ENCODE peak calls at places on chromosomes 4 and X, in nine cellular contexts. One of them, this sample, is unnamed. For H3K27me3, the result is how much of the 10 kb centered on the place peaks cover.

GRCh38 chr4:113635739-113636437 is 125.7 kb downstream of the CAMK2D start:
- DNase-seq in breast epithelium: no peak
- DNase-seq in right lobe of liver: no peak
- DNase-seq in K562: no peak
- DNase-seq in suprapubic skin: no peak
- DNase-seq in tibial nerve: no peak
- DNase-seq in vagina: no peak
- DNase-seq in ovary: no peak
- DNase-seq in transverse colon: no peak
- DNase-seq in this sample: peak

GRCh38 chr4:173334891-173335754 is 965 bp upstream of the HMGB2 start:
- DNase-seq in breast epithelium: peak
- DNase-seq in right lobe of liver: peak
- DNase-seq in K562: peak
- DNase-seq in suprapubic skin: peak
- DNase-seq in tibial nerve: no peak
- DNase-seq in vagina: no peak
- DNase-seq in ovary: peak
- DNase-seq in transverse colon: peak
- DNase-seq in this sample: peak

GRCh38 chrX:7927259-7928167 is at the start of gene PNPLA4:
- DNase-seq in breast epithelium: peak
- DNase-seq in right lobe of liver: peak
- DNase-seq in K562: peak
- DNase-seq in suprapubic skin: peak
- DNase-seq in tibial nerve: peak
- DNase-seq in vagina: no peak
- DNase-seq in ovary: peak
- DNase-seq in transverse colon: peak
- DNase-seq in this sample: peak

GRCh38 chr4:136524039-136524438 is 1008.3 kb downstream of the PCDH18 start:
- DNase-seq in breast epithelium: no peak
- DNase-seq in right lobe of liver: no peak
- DNase-seq in K562: no peak
- DNase-seq in suprapubic skin: no peak
- DNase-seq in tibial nerve: no peak
- DNase-seq in vagina: no peak
- DNase-seq in ovary: no peak
- DNase-seq in transverse colon: no peak
- DNase-seq in this sample: no peak

GRCh38 chrX:109740076-109740809 is 7.2 kb upstream of the ACSL4 start:
- DNase-seq in breast epithelium: peak
- DNase-seq in right lobe of liver: peak
- DNase-seq in K562: peak
- DNase-seq in suprapubic skin: no peak
- DNase-seq in tibial nerve: peak
- DNase-seq in vagina: no peak
- DNase-seq in ovary: peak
- DNase-seq in transverse colon: no peak
- DNase-seq in this sample: no peak

GRCh38 chrX:10441464-10441863 is 178.9 kb downstream of the MID1 start:
- DNase-seq in breast epithelium: no peak
- DNase-seq in right lobe of liver: no peak
- DNase-seq in K562: no peak
- DNase-seq in suprapubic skin: no peak
- DNase-seq in tibial nerve: no peak
- DNase-seq in vagina: no peak
- DNase-seq in ovary: no peak
- DNase-seq in transverse colon: no peak
- DNase-seq in this sample: no peak

GRCh38 chrX:134631404-134632346 is 26.6 kb downstream of the PLAC1 start:
- DNase-seq in breast epithelium: no peak
- DNase-seq in right lobe of liver: no peak
- DNase-seq in K562: no peak
- DNase-seq in suprapubic skin: no peak
- DNase-seq in tibial nerve: peak
- DNase-seq in vagina: no peak
- DNase-seq in ovary: peak
- DNase-seq in transverse colon: peak
- DNase-seq in this sample: no peak

GRCh38 chrX:40912576-40912975 is 172.7 kb upstream of the USP9X start:
- DNase-seq in breast epithelium: no peak
- DNase-seq in right lobe of liver: no peak
- DNase-seq in K562: no peak
- DNase-seq in suprapubic skin: no peak
- DNase-seq in tibial nerve: no peak
- DNase-seq in vagina: no peak
- DNase-seq in ovary: no peak
- DNase-seq in transverse colon: no peak
- DNase-seq in this sample: no peak

GRCh38 chr4:102518703-102519131 is 17.6 kb downstream of the NFKB1 start:
- DNase-seq in breast epithelium: no peak
- DNase-seq in right lobe of liver: no peak
- DNase-seq in K562: no peak
- DNase-seq in suprapubic skin: no peak
- DNase-seq in tibial nerve: no peak
- DNase-seq in vagina: no peak
- DNase-seq in ovary: no peak
- DNase-seq in transverse colon: no peak
- DNase-seq in this sample: no peak

GRCh38 chrX:53244610-53245009 is 19.6 kb upstream of the KDM5C start:
- DNase-seq in breast epithelium: no peak
- DNase-seq in right lobe of liver: no peak
- DNase-seq in K562: no peak
- DNase-seq in suprapubic skin: no peak
- DNase-seq in tibial nerve: no peak
- DNase-seq in vagina: no peak
- DNase-seq in ovary: no peak
- DNase-seq in transverse colon: no peak
- DNase-seq in this sample: no peak

DNA sequence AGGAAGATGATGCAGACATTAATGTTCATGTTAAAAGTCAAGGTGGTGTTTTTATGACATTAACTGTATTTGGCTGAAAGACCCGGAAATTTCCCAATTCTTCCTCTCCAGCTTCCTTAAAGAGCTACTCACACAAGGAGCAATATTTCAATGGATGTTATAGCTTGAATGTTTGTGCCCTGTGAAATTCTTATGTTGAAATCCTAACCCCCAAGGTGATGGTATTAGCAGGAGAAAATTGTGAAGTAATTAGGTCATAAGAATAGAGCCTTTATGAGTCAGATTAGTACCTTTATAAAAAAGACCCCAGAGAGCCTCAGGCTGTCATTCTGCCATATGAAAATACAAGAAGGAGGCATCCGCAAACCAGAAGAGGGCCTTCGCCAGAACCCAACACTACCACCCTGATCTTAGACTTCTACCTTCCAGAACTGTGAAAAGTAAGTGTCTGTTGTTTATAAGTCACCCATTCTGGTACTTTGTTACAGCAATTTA is 3.6 kb downstream of the TLR1 start:
- DNase-seq in breast epithelium: no peak
- DNase-seq in right lobe of liver: no peak
- DNase-seq in K562: no peak
- DNase-seq in suprapubic skin: no peak
- DNase-seq in tibial nerve: no peak
- DNase-seq in vagina: no peak
- DNase-seq in ovary: no peak
- DNase-seq in transverse colon: no peak
- DNase-seq in this sample: no peak
- TF ChIP-seq POLR2A in breast epithelium: no peak
- TF ChIP-seq POLR2A in right lobe of liver: no peak
- TF ChIP-seq POLR2A in K562: no peak
- TF ChIP-seq POLR2A in suprapubic skin: no peak
- TF ChIP-seq POLR2A in tibial nerve: no peak
- TF ChIP-seq POLR2A in vagina: no peak
- TF ChIP-seq POLR2A in ovary: no peak
- TF ChIP-seq POLR2A in transverse colon: no peak
- TF ChIP-seq POLR2A in this sample: no peak

DNA sequence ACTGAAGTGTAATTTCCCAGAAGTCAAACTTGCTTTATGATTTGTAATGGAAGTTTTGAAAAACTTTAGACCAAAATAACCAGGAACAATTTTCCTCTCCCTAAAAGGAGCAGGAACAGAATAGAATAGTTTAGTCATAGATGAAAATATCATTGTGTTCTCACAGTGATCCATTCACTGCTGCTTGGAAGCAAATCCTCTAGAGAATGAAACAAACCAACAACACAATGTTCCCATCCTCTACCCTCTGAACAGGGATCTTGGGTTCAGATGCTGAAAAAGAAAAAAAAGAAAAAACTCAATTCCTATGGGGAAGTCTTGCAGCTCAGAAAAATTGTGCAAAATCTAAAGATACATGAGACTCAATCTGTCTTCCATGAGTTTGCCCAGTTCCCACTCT is 12.2 kb downstream of the DSPP start:
- DNase-seq in breast epithelium: no peak
- DNase-seq in right lobe of liver: no peak
- DNase-seq in K562: no peak
- DNase-seq in suprapubic skin: no peak
- DNase-seq in tibial nerve: no peak
- DNase-seq in vagina: no peak
- DNase-seq in ovary: no peak
- DNase-seq in transverse colon: no peak
- DNase-seq in this sample: no peak
- H3K27me3 ChIP-seq in breast epithelium: under half
- H3K27me3 ChIP-seq in right lobe of liver: under half
- H3K27me3 ChIP-seq in K562: under half
- H3K27me3 ChIP-seq in suprapubic skin: under half
- H3K27me3 ChIP-seq in tibial nerve: under half
- H3K27me3 ChIP-seq in vagina: under half
- H3K27me3 ChIP-seq in ovary: under half
- H3K27me3 ChIP-seq in transverse colon: under half
- H3K27me3 ChIP-seq in this sample: under half

GRCh38 chr4:145937021-145937861 is 1.4 kb downstream of the ZNF827 start:
- DNase-seq in breast epithelium: peak
- DNase-seq in right lobe of liver: peak
- DNase-seq in K562: peak
- DNase-seq in suprapubic skin: peak
- DNase-seq in tibial nerve: peak
- DNase-seq in vagina: no peak
- DNase-seq in ovary: peak
- DNase-seq in transverse colon: peak
- DNase-seq in this sample: peak
- TF ChIP-seq POLR2A in breast epithelium: no peak
- TF ChIP-seq POLR2A in right lobe of liver: no peak
- TF ChIP-seq POLR2A in K562: no peak
- TF ChIP-seq POLR2A in suprapubic skin: no peak
- TF ChIP-seq POLR2A in tibial nerve: no peak
- TF ChIP-seq POLR2A in vagina: peak
- TF ChIP-seq POLR2A in ovary: no peak
- TF ChIP-seq POLR2A in transverse colon: peak
- TF ChIP-seq POLR2A in this sample: no peak

GRCh38 chrX:115573172-115573571 is 12.2 kb downstream of the PLS3 start:
- DNase-seq in breast epithelium: no peak
- DNase-seq in right lobe of liver: no peak
- DNase-seq in K562: no peak
- DNase-seq in suprapubic skin: no peak
- DNase-seq in tibial nerve: no peak
- DNase-seq in vagina: no peak
- DNase-seq in ovary: no peak
- DNase-seq in transverse colon: no peak
- DNase-seq in this sample: no peak
- H3K27me3 ChIP-seq in breast epithelium: under half
- H3K27me3 ChIP-seq in right lobe of liver: under half
- H3K27me3 ChIP-seq in K562: under half
- H3K27me3 ChIP-seq in suprapubic skin: under half
- H3K27me3 ChIP-seq in tibial nerve: under half
- H3K27me3 ChIP-seq in vagina: under half
- H3K27me3 ChIP-seq in ovary: under half
- H3K27me3 ChIP-seq in transverse colon: under half
- H3K27me3 ChIP-seq in this sample: under half

DNA sequence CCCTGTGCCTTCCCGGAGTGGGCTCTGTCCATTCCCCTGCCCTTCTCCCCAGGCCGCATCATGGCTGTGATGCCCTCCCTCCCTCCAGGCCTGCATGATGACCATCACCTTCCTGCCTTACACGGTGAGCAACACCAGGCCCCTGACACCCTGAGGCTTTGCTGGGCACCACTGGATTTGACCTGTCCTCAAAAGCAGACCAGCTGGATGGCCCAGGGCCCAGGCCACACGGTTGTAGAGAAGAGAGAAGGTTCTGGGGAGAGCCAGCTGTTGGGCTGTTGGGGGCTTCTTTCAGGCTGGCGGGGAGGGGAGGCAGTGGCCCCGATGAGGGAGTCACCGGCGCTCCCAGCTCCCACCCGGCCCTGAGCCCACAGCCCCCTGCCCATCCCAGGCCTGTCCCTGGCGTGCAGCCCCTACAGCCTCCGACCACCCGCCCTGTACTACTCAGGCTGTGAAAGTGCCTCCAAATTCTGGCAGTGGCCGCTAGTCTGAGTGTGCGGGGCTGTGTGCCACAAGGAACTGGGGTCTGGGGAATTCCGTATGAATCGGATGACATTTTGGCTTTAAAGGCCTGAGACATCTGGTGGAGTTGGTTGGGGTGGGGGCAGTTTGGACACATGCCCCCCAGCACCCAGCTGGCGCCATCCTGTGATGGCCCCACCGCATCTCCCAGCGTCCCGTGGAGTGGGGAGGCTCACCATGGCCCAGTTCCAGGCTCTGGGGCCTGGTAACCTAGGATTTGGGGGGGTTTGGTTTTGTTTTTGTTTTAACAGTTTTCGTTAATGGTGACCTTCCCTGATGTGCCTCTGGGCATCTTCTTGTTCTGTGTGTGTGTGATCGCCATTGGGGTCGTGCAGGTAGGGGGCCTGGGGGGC is 19.6 kb downstream of the TMEM175 start:
- DNase-seq in breast epithelium: no peak
- DNase-seq in right lobe of liver: no peak
- DNase-seq in K562: no peak
- DNase-seq in suprapubic skin: no peak
- DNase-seq in tibial nerve: no peak
- DNase-seq in vagina: no peak
- DNase-seq in ovary: no peak
- DNase-seq in transverse colon: no peak
- DNase-seq in this sample: no peak
- TF ChIP-seq POLR2A in breast epithelium: no peak
- TF ChIP-seq POLR2A in right lobe of liver: no peak
- TF ChIP-seq POLR2A in K562: no peak
- TF ChIP-seq POLR2A in suprapubic skin: no peak
- TF ChIP-seq POLR2A in tibial nerve: no peak
- TF ChIP-seq POLR2A in vagina: no peak
- TF ChIP-seq POLR2A in ovary: no peak
- TF ChIP-seq POLR2A in transverse colon: no peak
- TF ChIP-seq POLR2A in this sample: no peak